ENCODE peak calls at places on chromosome 7, in four cellular contexts. M, Z, N and Y are unnamed samples. For H3K9me3, the result is how much of the 10 kb centered on the place peaks cover.

GRCh38 chr7:144454-144826 is 47.9 kb upstream of the FAM20C start:
- DNase-seq in M (no peak), Z (no peak), N (no peak), Y (no peak)

GRCh38 chr7:116434820-116435341 is 64.7 kb upstream of the CAV2 start:
- DNase-seq in N (no peak), M (no peak), Z (no peak), Y (no peak)

GRCh38 chr7:101169838-101170531 is 4.6 kb upstream of the VGF start:
- DNase-seq in M (peak), N (peak), Z (peak), Y (peak)

GRCh38 chr7:135929692-135930091 is 47.5 kb downstream of the MTPN start:
- DNase-seq in N (no peak), Z (no peak), M (no peak), Y (no peak)

GRCh38 chr7:55964802-55965470 is 551 bp downstream of the NIPSNAP2 start:
- DNase-seq in N (peak), M (peak), Z (peak), Y (peak)

GRCh38 chr7:151968357-151968756 is 12.1 kb downstream of the GALNTL5 start:
- DNase-seq in Z (no peak), M (no peak), N (no peak), Y (no peak)

GRCh38 chr7:28160551-28160991 is 20.0 kb downstream of the JAZF1 start:
- DNase-seq in Z (no peak), N (no peak), M (no peak), Y (no peak)

GRCh38 chr7:129997285-129997684 is 44.5 kb upstream of the UBE2H start:
- DNase-seq in Z (no peak), N (no peak), M (no peak), Y (no peak)

GRCh38 chr7:83599131-83599530 is 49.8 kb downstream of the SEMA3E start:
- DNase-seq in Z (no peak), N (no peak), M (no peak), Y (no peak)

GRCh38 chr7:4249241-4249640 is 432.9 kb upstream of the FOXK1 start:
- DNase-seq in M (no peak), Z (no peak), N (no peak), Y (no peak)

GRCh38 chr7:12709731-12710502 is 22.5 kb downstream of the ARL4A start:
- DNase-seq in N (no peak), Z (no peak), M (no peak), Y (no peak)

GRCh38 chr7:132392713-132393112 is 183.6 kb downstream of the PLXNA4 start:
- DNase-seq in Z (no peak), N (no peak), M (no peak), Y (no peak)

GRCh38 chr7:137609500-137609899 is 237.3 kb downstream of the DGKI start:
- DNase-seq in N (no peak), M (no peak), Z (no peak), Y (no peak)

GRCh38 chr7:108026647-108027046 is 23.7 kb upstream of the LAMB1 start:
- DNase-seq in M (no peak), Z (no peak), N (no peak), Y (no peak)

GRCh38 chr7:108294595-108294994 is 161.6 kb downstream of the NRCAM start:
- DNase-seq in M (no peak), Z (no peak), N (no peak), Y (no peak)

GRCh38 chr7:104207731-104208420 is at the start of gene ORC5:
- DNase-seq in N (peak), Z (peak), M (peak), Y (peak)

GRCh38 chr7:14691034-14691433 is 211.5 kb downstream of the DGKB start:
- DNase-seq in M (no peak), N (no peak), Z (no peak), Y (no peak)

DNA sequence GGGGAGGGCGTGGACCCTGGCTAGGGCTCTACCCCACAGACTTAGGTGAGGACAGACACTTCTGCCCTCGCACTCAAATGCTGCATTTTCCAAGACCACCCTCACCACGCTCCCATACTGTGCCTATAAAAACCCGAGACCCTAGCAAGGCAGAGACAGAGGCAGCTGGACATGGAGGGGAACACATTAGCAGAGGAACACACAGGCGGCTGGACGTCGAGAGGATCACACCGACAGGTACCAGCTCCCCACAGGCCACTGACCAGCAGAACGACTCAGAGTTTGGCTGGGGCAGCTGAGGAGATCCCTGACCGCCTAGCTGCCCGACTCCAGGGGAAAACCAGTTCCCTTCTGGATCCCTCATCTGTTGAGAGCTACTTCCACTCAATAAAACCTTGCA is 338.2 kb upstream of the SMIM30 start:
- DNase-seq in M (no peak), N (no peak), Z (no peak), Y (no peak)
- H3K9me3 ChIP-seq in M (under half), N (under half), Z (under half), Y (under half)

DNA sequence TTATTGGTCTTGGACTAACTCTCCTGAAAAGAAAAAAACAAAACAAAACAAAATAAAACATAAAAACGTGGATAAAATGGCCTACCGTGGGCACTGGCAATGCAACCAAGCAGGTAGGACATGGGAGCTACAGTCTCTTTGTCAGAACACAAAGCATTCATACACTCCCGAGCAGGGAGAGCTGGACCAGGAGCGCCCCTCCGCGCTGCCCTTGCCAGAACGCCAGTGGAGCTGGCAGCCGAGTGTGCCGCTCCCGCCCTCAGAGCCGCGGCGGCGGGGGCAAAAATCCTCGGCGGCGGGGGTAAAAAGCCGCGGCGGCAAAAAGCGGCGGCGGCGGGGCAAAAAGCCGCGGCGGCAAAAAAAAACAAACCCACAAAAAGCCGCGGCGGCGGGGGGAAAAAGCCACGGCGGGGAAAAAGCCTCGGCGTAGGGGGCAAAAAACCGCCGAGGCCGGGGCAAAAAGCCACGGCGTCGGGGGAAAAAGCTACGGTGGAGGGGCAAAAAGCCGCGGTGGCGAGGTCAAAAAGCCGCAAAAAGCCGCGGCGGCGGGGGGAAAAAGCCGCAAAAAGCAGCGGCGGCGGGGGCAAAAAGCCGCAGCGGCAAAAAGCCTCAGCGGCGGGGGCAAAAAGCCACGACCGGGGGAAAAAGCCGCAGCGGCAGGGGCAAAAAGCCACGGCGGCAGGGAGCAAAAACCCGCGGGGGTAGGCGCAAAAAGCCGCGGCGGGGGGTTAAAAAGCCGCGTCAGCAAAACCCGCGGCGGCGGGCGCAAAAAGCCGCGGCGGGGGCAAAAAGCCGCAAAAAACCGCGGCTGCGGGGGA is 418.1 kb downstream of the ZNF716 start:
- DNase-seq in Z (no peak), M (no peak), N (no peak), Y (no peak)
- H3K4me3 ChIP-seq in Z (no peak), M (no peak), N (no peak), Y (no peak)

DNA sequence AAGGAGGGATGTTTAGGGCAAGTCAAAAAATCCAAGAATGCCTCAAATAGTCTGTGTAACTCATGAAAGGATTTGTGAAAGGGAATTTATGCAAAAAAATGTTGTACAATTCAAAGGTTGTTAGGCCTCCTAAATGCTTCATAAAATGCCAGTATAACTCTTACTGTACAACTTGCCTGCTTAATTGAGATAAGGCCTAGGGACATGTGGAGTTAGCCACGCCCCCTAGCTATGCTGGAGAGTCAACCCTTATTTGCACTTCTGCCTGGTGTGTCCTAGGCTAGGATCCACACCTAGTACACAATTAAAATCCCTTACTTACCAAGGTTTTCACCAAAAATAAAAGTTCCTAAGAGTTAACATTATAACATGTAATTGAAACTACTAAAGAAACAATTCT is 77.2 kb downstream of the ZNF680 start:
- DNase-seq in M (no peak), Z (no peak), N (no peak), Y (no peak)
- H3K9me3 ChIP-seq in M (under half), Z (under half), N (under half), Y (under half)

GRCh38 chr7:48363174-48363573 is 191.9 kb downstream of the ABCA13 start:
- DNase-seq in M (no peak), N (no peak), Z (no peak), Y (no peak)

GRCh38 chr7:48360574-48360973 is 189.3 kb downstream of the ABCA13 start:
- DNase-seq in N (no peak), M (no peak), Z (no peak), Y (no peak)

GRCh38 chr7:48365010-48365409 is 193.8 kb downstream of the ABCA13 start:
- DNase-seq in N (no peak), M (no peak), Z (no peak), Y (no peak)

DNA sequence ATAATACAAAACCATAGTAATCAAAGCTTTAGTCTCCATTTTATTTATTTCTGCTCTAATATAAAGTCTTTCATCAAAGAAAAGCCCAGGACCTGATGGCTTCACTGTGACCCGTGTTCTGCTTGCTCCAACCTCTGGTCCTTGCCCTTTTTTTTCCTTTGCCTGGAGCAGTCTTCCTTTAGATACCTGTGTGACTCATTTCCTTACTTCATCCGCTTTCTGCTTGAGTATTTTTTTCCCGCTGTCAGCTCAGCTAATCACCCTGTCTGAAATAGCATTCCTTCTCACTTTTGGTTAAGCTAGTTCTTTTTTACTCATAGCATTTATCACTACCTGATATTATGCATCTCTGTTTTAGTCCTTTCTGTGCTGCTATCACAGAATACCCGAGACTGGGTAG is 194.8 kb downstream of the ABCA13 start:
- DNase-seq in M (no peak), N (no peak), Z (no peak), Y (no peak)
- H3K4me3 ChIP-seq in M (no peak), N (no peak), Z (no peak), Y (no peak)